ENCODE peak calls at places on chromosomes 2 and 18, in eight cellular contexts. M is OCI-LY7; Z is GM03348; F is CD8-positive, alpha-beta T cell; X is sciatic nerve; S is natural killer cell treated with Interleukin-12 subunit alpha and Interleukin-12 subunit beta and Interleukin-15 and Interleukin-18, amount 100 ng/mL, for 72 hours; O is AG08395; C is HFFc6. J is an unnamed sample.

GRCh38 chr2:72780483-72780882 is 45.4 kb downstream of the EXOC6B start:
- DNase-seq in O (no peak), X (no peak), C (peak), M (no peak), S (no peak), Z (no peak), F (no peak), J (no peak)

GRCh38 chr18:48931680-48932461 is 18.9 kb downstream of the SMAD7 start:
- DNase-seq in O (no peak), X (no peak), M (no peak), C (no peak), F (no peak), Z (no peak), S (no peak), J (no peak)

GRCh38 chr2:28341208-28341891 is 51.3 kb upstream of the FOSL2 start:
- DNase-seq in X (no peak), M (no peak), O (no peak), F (no peak), Z (peak), C (no peak), S (no peak), J (no peak)

GRCh38 chr2:105698820-105699219 is 45.9 kb upstream of the NCK2 start:
- DNase-seq in O (no peak), X (no peak), C (no peak), S (no peak), M (no peak), F (no peak), Z (no peak), J (no peak)

GRCh38 chr18:55588001-55588875 is at the start of gene TCF4:
- DNase-seq in S (peak), O (peak), F (no peak), M (peak), X (peak), C (no peak), Z (peak), J (no peak)

GRCh38 chr2:131417886-131418285 is 53.9 kb upstream of the RAB6D start:
- DNase-seq in C (no peak), Z (no peak), F (no peak), S (no peak), M (no peak), X (no peak), O (no peak), J (no peak)

GRCh38 chr2:16613475-16613874 is 52.2 kb downstream of the CYRIA start:
- DNase-seq in C (no peak), M (peak), F (no peak), X (no peak), S (no peak), Z (no peak), O (peak), J (no peak)

GRCh38 chr2:206443735-206444527 is 599 bp downstream of the ADAM23 start:
- DNase-seq in F (no peak), X (no peak), S (no peak), Z (peak), C (no peak), M (peak), O (peak), J (no peak)

GRCh38 chr2:163717993-163718680 is 17.7 kb downstream of the FIGN start:
- DNase-seq in F (no peak), C (no peak), Z (no peak), X (no peak), M (no peak), S (no peak), O (no peak), J (no peak)

GRCh38 chr2:117771969-117772630 is 42.4 kb upstream of the DDX18 start:
- DNase-seq in X (no peak), O (peak), C (peak), Z (peak), M (peak), F (no peak), S (no peak), J (no peak)

GRCh38 chr2:210252699-210253606 is 27.7 kb upstream of the ACADL start:
- DNase-seq in X (no peak), C (no peak), M (no peak), F (no peak), S (no peak), Z (no peak), O (no peak), J (no peak)

GRCh38 chr2:120499784-120500495 is 154.0 kb downstream of the INHBB start:
- DNase-seq in X (no peak), M (no peak), Z (no peak), C (no peak), F (no peak), S (no peak), O (no peak), J (no peak)

GRCh38 chr18:79608535-79608934 is 71.1 kb upstream of the CTDP1 start:
- DNase-seq in Z (no peak), C (no peak), S (peak), M (no peak), O (no peak), F (no peak), X (peak), J (no peak)

GRCh38 chr2:127596311-127597045 is 49.5 kb upstream of the GPR17 start:
- DNase-seq in C (no peak), F (no peak), M (no peak), Z (no peak), O (no peak), S (peak), X (no peak), J (no peak)

GRCh38 chr2:23135481-23136100 is 249.4 kb upstream of the KLHL29 start:
- DNase-seq in O (no peak), F (no peak), C (no peak), M (no peak), S (no peak), Z (no peak), X (no peak), J (no peak)

GRCh38 chr2:51722311-51722710 is 690.4 kb upstream of the NRXN1 start:
- DNase-seq in O (no peak), X (no peak), C (peak), S (no peak), Z (no peak), M (no peak), F (no peak), J (no peak)

GRCh38 chr18:31819106-31819924 is 58.6 kb upstream of the SLC25A52 start:
- DNase-seq in M (peak), O (peak), S (no peak), Z (peak), X (no peak), C (peak), F (no peak), J (peak)

GRCh38 chr2:46924038-46924437 is 8.4 kb upstream of the MCFD2 start:
- DNase-seq in Z (no peak), S (no peak), F (no peak), M (no peak), X (no peak), O (no peak), C (no peak), J (no peak)

GRCh38 chr2:29106980-29107388 is 8.2 kb upstream of the CLIP4 start:
- DNase-seq in C (no peak), S (no peak), X (no peak), M (no peak), Z (no peak), O (no peak), F (no peak), J (no peak)

GRCh38 chr18:43115076-43116035 is at the start of gene RIT2:
- DNase-seq in S (no peak), X (no peak), O (no peak), Z (no peak), F (no peak), M (no peak), C (no peak), J (no peak)

GRCh38 chr2:69242651-69243051 is 144.4 kb downstream of the GFPT1 start:
- DNase-seq in C (peak), F (no peak), X (no peak), Z (peak), S (no peak), M (no peak), O (peak), J (no peak)

GRCh38 chr18:13260114-13260926 is 41.8 kb downstream of the LDLRAD4 start:
- DNase-seq in S (no peak), C (no peak), M (no peak), F (no peak), O (peak), Z (peak), X (peak), J (no peak)

GRCh38 chr2:138771534-138771933 is 8.7 kb downstream of the NXPH2 start:
- DNase-seq in S (no peak), C (no peak), O (no peak), X (no peak), F (no peak), Z (no peak), M (no peak), J (no peak)

J was measured in GDM1.